ENCODE peak calls at places on chromosomes 7 and 10, in five cellular contexts. F, L, A, S and O are unnamed samples.

GRCh38 chr7:14374336-14374735 is 384.9 kb upstream of the ETV1 start:
- DNase-seq in L (no peak), F (no peak), S (no peak), A (no peak), O (no peak)

GRCh38 chr7:25006225-25006624 is 26.2 kb upstream of the OSBPL3 start:
- DNase-seq in A (no peak), L (no peak), S (no peak), F (no peak), O (no peak)

GRCh38 chr10:133614830-133615580 is 11.6 kb downstream of the FRG2B start:
- DNase-seq in L (no peak), S (no peak), A (no peak), F (peak), O (no peak)

GRCh38 chr10:98569878-98570277 is 123.1 kb upstream of the HPS1 start:
- DNase-seq in A (no peak), S (no peak), L (no peak), F (no peak), O (no peak)

GRCh38 chr7:23458044-23458443 is 12.2 kb downstream of the IGF2BP3 start:
- DNase-seq in F (no peak), S (no peak), A (no peak), L (no peak), O (no peak)

GRCh38 chr10:15313034-15313433 is 58.1 kb downstream of the FAM171A1 start:
- DNase-seq in L (no peak), S (no peak), A (no peak), F (no peak), O (no peak)

GRCh38 chr7:135773451-135773850 is 24.8 kb upstream of the FAM180A start:
- DNase-seq in S (no peak), L (no peak), F (no peak), A (peak), O (no peak)

GRCh38 chr7:29337628-29338116 is 143.1 kb downstream of the CHN2 start:
- DNase-seq in F (no peak), S (no peak), A (no peak), L (no peak), O (no peak)

GRCh38 chr7:42237891-42238531 is 1.0 kb upstream of the GLI3 start:
- DNase-seq in L (no peak), A (peak), S (peak), F (peak), O (no peak)

GRCh38 chr10:119526606-119527592 is 15.6 kb downstream of the RGS10 start:
- DNase-seq in S (no peak), A (peak), L (peak), F (no peak), O (no peak)

GRCh38 chr7:53191836-53192443 is 156.5 kb downstream of the POM121L12 start:
- DNase-seq in A (no peak), S (no peak), L (no peak), F (no peak), O (no peak)

GRCh38 chr10:69051710-69052487 is 36.0 kb upstream of the SRGN start:
- DNase-seq in A (no peak), S (no peak), F (no peak), L (no peak), O (no peak)

GRCh38 chr7:159032310-159032709 is 112.4 kb downstream of the VIPR2 start:
- DNase-seq in L (peak), F (no peak), S (no peak), A (no peak), O (no peak)

GRCh38 chr7:36602975-36603887 is 121.1 kb downstream of the AOAH start:
- DNase-seq in S (no peak), L (no peak), F (no peak), A (no peak), O (no peak)

GRCh38 chr7:37448057-37448636 is 517 bp downstream of the ELMO1 start:
- DNase-seq in L (no peak), A (no peak), S (no peak), F (no peak), O (no peak)

GRCh38 chr10:78471723-78472541 is 438.3 kb downstream of the RPS24 start:
- DNase-seq in S (peak), L (no peak), F (no peak), A (no peak), O (no peak)

GRCh38 chr7:17887286-17887685 is 53.0 kb downstream of the SNX13 start:
- DNase-seq in F (no peak), S (no peak), A (no peak), L (no peak), O (no peak)

GRCh38 chr7:5598261-5598761 is 174.7 kb upstream of the TNRC18 start:
- DNase-seq in F (no peak), A (no peak), L (no peak), S (no peak), O (peak)

GRCh38 chr7:116161733-116162132 is 48.6 kb upstream of the TES start:
- DNase-seq in A (no peak), S (no peak), F (no peak), L (no peak), O (no peak)

GRCh38 chr10:32189400-32190084 is 133.3 kb upstream of the KIF5B start:
- DNase-seq in L (no peak), S (no peak), A (peak), F (no peak), O (peak)

GRCh38 chr10:91909178-91909677 is at the start of gene FGFBP3:
- DNase-seq in S (peak), L (no peak), A (peak), F (no peak), O (peak)

GRCh38 chr7:18940577-18941134 is 176.8 kb downstream of the TWIST1 start:
- DNase-seq in A (no peak), S (no peak), L (no peak), F (no peak), O (no peak)

GRCh38 chr10:102245101-102245931 is at the start of gene GBF1:
- DNase-seq in F (peak), A (peak), S (peak), L (peak), O (peak)
- TF ChIP-seq POLR2A in F (peak), A (peak), S (peak), L (peak), O (peak)

DNA sequence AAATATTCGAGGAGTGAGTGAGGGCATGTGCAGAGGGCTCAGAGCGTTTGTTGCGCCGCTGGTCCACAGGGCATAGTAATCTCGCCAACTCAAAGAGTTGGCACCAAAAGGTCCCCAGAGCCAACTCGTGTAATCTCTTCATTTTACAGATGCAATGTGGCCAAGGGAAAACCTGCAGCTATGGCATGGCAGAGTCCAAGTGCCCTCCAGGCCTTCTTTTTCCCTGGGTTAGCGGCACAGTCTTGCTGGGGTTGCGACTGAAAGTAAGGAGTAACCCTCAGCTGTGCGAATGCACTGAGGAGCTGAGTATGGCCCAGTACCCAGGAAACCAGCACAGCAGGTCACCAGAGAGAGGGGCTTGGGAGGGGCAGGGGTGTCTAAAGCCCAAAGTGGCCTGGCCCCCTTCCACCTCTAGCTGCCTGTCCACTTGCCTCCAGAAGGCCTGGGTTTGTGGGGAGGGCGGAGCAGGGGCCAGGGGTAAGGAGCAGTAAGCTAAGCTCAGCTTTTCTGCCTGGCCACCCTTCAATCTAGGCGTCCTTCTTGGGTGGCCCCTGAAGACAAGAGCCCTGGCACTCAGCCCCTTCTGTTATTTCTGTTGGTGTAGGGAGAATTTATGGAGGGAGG is 3.3 kb upstream of the GAD2 start:
- DNase-seq in S (no peak), F (no peak), L (no peak), A (no peak), O (no peak)
- TF ChIP-seq POLR2A in S (no peak), F (no peak), L (no peak), A (no peak), O (no peak)

DNA sequence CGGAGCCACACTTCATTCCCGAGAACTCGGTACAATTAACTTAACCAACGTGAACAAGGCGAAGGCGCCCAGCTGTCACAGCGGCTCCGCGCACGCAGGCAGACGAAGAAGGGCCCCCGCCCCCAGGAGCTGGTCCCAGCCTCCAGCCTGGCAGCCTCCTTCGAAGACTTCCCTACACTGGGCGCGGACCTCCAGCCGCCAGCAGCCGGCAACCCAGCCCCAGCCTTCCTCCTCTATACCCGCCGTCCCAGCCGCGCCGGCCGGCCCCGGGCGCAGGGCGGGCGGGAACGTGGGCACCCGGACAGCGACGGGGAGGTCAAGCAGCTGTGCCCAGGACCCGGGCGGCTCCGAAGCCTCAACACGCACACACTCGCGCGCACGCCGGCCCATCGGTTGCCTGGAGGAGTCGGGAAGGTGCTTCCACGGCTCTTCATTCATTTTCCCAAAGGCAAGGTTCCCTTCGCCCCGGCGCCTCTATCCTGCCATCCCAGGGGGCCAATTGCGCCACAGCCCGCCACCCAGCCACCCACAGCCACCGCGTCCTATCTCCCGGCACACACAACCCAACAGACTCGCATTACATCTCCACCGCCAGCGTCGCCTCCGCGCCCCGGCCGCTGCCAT is 1.6 kb downstream of the CHST15 start:
- DNase-seq in L (peak), S (peak), F (peak), A (no peak), O (no peak)
- TF ChIP-seq POLR2A in L (no peak), S (no peak), F (no peak), A (no peak), O (no peak)

GRCh38 chr7:114085592-114086490 is 167.0 kb upstream of the PPP1R3A start:
- DNase-seq in A (peak), S (peak), F (peak), L (peak), O (peak)
- TF ChIP-seq POLR2A in A (no peak), S (peak), F (peak), L (no peak), O (no peak)

GRCh38 chr7:2369139-2369538 is 14.5 kb downstream of the EIF3B start:
- DNase-seq in A (no peak), F (no peak), L (no peak), S (no peak), O (no peak)
- TF ChIP-seq POLR2A in A (no peak), F (no peak), L (no peak), S (no peak), O (no peak)

DNA sequence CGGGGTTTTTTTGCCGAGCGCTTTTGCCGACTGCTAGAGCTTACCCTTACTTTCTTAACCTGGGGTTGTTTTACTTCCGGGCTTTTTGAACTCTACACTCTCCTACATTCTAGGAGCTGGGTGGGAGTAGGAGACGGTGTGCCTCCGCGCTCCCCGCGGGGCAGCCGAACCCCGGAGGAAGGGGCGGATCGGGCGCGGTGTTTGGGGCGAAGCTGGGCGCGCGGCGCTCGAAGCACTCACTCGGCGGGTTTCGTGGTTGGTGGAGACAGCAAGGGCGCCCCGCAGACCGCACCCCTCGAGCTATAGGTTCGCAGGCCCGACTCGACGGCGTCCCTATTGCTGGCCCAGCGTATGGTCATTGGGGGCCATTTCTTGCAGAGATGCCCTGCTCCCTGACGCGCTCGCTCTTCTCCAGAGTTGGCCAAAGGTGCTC is 245 bp downstream of the ZNF518A start:
- DNase-seq in L (peak), A (peak), F (peak), S (no peak), O (peak)
- TF ChIP-seq POLR2A in L (peak), A (no peak), F (no peak), S (no peak), O (peak)

DNA sequence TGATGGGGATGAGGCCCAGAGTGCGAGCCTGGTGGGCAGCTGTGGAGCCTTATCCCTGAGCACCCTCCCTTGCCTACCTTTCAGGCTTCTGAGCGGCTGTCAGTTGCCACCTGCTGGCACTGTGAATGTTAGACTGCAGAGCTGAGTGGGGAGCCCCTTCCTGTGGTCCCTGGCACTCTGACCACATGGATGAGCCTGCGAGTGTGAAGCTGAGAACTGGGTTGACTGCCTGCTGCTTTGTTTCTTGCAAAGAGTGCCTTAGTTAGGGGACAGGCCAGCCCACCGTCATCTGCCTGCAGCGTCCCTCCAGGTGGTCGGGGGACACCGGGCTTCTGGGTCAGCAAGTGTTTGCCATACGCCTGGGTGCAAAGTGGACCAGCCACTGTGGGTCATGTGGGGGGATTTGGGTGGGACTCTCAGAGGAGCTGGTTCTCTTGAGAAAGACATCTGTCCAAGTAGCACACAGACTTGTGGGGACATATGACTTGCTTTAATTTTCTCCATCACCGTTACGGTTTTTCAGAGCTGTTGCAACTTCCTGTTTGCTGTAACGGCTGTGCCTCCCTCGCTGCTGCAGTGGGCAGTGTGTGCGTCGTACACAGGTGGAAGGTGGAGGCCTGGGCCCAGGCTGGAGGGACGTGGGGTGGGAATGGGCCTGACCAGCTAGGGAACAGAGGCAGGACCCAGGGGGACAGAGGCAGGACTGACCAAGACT is 13.7 kb downstream of the INPP5A start:
- DNase-seq in S (no peak), F (no peak), A (no peak), L (peak), O (peak)
- TF ChIP-seq POLR2A in S (no peak), F (no peak), A (no peak), L (no peak), O (no peak)